ENCODE peak calls at places on chromosomes 4 and X, in eight cellular contexts. One of them, this sample, is unnamed.
A peak's percentile ranks its signal among the peaks of the same experiment; 100 is the strongest.

GRCh38 chr4:155376387-155377268 is at the start of gene MAP9:
- DNase-seq in GM23248: peak; percentile 75
- DNase-seq in astrocyte: peak; percentile 98
- DNase-seq in sigmoid colon: peak; percentile 93
- DNase-seq in hepatocyte: peak; percentile 97
- DNase-seq in neural progenitor cell: peak; percentile 99
- DNase-seq in right lobe of liver: peak; percentile 74
- DNase-seq in PC-9: peak; percentile 85
- DNase-seq in this sample: peak; percentile 91

GRCh38 chr4:110104661-110105060 is 93.8 kb downstream of the ELOVL6 start:
- DNase-seq in GM23248: no peak
- DNase-seq in astrocyte: no peak
- DNase-seq in sigmoid colon: no peak
- DNase-seq in hepatocyte: no peak
- DNase-seq in neural progenitor cell: peak; percentile 10
- DNase-seq in right lobe of liver: no peak
- DNase-seq in PC-9: no peak
- DNase-seq in this sample: no peak

GRCh38 chr4:52111995-52112394 is 60.9 kb downstream of the SPATA18 start:
- DNase-seq in GM23248: no peak
- DNase-seq in astrocyte: no peak
- DNase-seq in sigmoid colon: no peak
- DNase-seq in hepatocyte: no peak
- DNase-seq in neural progenitor cell: no peak
- DNase-seq in right lobe of liver: no peak
- DNase-seq in PC-9: no peak
- DNase-seq in this sample: no peak

GRCh38 chrX:46642145-46642544 is 68.6 kb downstream of the CHST7 start:
- DNase-seq in GM23248: peak; percentile 36
- DNase-seq in astrocyte: no peak
- DNase-seq in sigmoid colon: no peak
- DNase-seq in hepatocyte: peak; percentile 12
- DNase-seq in neural progenitor cell: peak; percentile 12
- DNase-seq in right lobe of liver: no peak
- DNase-seq in PC-9: no peak
- DNase-seq in this sample: no peak

GRCh38 chr4:152651473-152652060 is 28.2 kb downstream of the TMEM154 start:
- DNase-seq in GM23248: no peak
- DNase-seq in astrocyte: no peak
- DNase-seq in sigmoid colon: no peak
- DNase-seq in hepatocyte: no peak
- DNase-seq in neural progenitor cell: no peak
- DNase-seq in right lobe of liver: no peak
- DNase-seq in PC-9: no peak
- DNase-seq in this sample: no peak

GRCh38 chrX:111167334-111167733 is 71.3 kb downstream of the PAK3 start:
- DNase-seq in GM23248: no peak
- DNase-seq in astrocyte: no peak
- DNase-seq in sigmoid colon: no peak
- DNase-seq in hepatocyte: no peak
- DNase-seq in neural progenitor cell: no peak
- DNase-seq in right lobe of liver: no peak
- DNase-seq in PC-9: no peak
- DNase-seq in this sample: no peak

GRCh38 chr4:165906272-165906671 is 33.2 kb downstream of the TLL1 start:
- DNase-seq in GM23248: no peak
- DNase-seq in astrocyte: no peak
- DNase-seq in sigmoid colon: no peak
- DNase-seq in hepatocyte: no peak
- DNase-seq in neural progenitor cell: no peak
- DNase-seq in right lobe of liver: no peak
- DNase-seq in PC-9: no peak
- DNase-seq in this sample: no peak

GRCh38 chr4:2247128-2248043 is 5.5 kb upstream of the HAUS3 start:
- DNase-seq in GM23248: no peak
- DNase-seq in astrocyte: no peak
- DNase-seq in sigmoid colon: no peak
- DNase-seq in hepatocyte: peak; percentile 3
- DNase-seq in neural progenitor cell: no peak
- DNase-seq in right lobe of liver: peak; percentile 12
- DNase-seq in PC-9: no peak
- DNase-seq in this sample: peak; percentile 54

GRCh38 chr4:85496933-85497332 is 22.0 kb downstream of the ARHGAP24 start:
- DNase-seq in GM23248: peak; percentile 91
- DNase-seq in astrocyte: peak; percentile 86
- DNase-seq in sigmoid colon: no peak
- DNase-seq in hepatocyte: no peak
- DNase-seq in neural progenitor cell: no peak
- DNase-seq in right lobe of liver: no peak
- DNase-seq in PC-9: no peak
- DNase-seq in this sample: no peak

GRCh38 chr4:173485164-173485563 is 44.9 kb downstream of the HAND2 start:
- DNase-seq in GM23248: peak; percentile 29
- DNase-seq in astrocyte: peak; percentile 52
- DNase-seq in sigmoid colon: no peak
- DNase-seq in hepatocyte: no peak
- DNase-seq in neural progenitor cell: no peak
- DNase-seq in right lobe of liver: no peak
- DNase-seq in PC-9: no peak
- DNase-seq in this sample: no peak

GRCh38 chr4:109302366-109303140 is at the start of gene COL25A1:
- DNase-seq in GM23248: peak; percentile 53
- DNase-seq in astrocyte: peak; percentile 57
- DNase-seq in sigmoid colon: peak; percentile 65
- DNase-seq in hepatocyte: peak; percentile 75
- DNase-seq in neural progenitor cell: peak; percentile 95
- DNase-seq in right lobe of liver: peak; percentile 45
- DNase-seq in PC-9: no peak
- DNase-seq in this sample: peak; percentile 56

GRCh38 chr4:153159728-153160221 is 44.5 kb upstream of the TRIM2 start:
- DNase-seq in GM23248: peak; percentile 85
- DNase-seq in astrocyte: peak; percentile 88
- DNase-seq in sigmoid colon: no peak
- DNase-seq in hepatocyte: no peak
- DNase-seq in neural progenitor cell: no peak
- DNase-seq in right lobe of liver: no peak
- DNase-seq in PC-9: no peak
- DNase-seq in this sample: no peak

GRCh38 chrX:1528186-1528883 is 8.7 kb downstream of the P2RY8 start:
- DNase-seq in GM23248: no peak
- DNase-seq in astrocyte: no peak
- DNase-seq in sigmoid colon: no peak
- DNase-seq in hepatocyte: no peak
- DNase-seq in neural progenitor cell: no peak
- DNase-seq in right lobe of liver: no peak
- DNase-seq in PC-9: no peak
- DNase-seq in this sample: no peak

GRCh38 chr4:140105436-140105835 is 48.5 kb downstream of the MAML3 start:
- DNase-seq in GM23248: no peak
- DNase-seq in astrocyte: no peak
- DNase-seq in sigmoid colon: no peak
- DNase-seq in hepatocyte: no peak
- DNase-seq in neural progenitor cell: no peak
- DNase-seq in right lobe of liver: no peak
- DNase-seq in PC-9: no peak
- DNase-seq in this sample: no peak

GRCh38 chr4:135194477-135194876 is 992.9 kb upstream of the PABPC4L start:
- DNase-seq in GM23248: no peak
- DNase-seq in astrocyte: no peak
- DNase-seq in sigmoid colon: no peak
- DNase-seq in hepatocyte: no peak
- DNase-seq in neural progenitor cell: no peak
- DNase-seq in right lobe of liver: no peak
- DNase-seq in PC-9: no peak
- DNase-seq in this sample: no peak

GRCh38 chr4:4659871-4660651 is 118.2 kb upstream of the STX18 start:
- DNase-seq in GM23248: peak; percentile 95
- DNase-seq in astrocyte: peak; percentile 93
- DNase-seq in sigmoid colon: no peak
- DNase-seq in hepatocyte: no peak
- DNase-seq in neural progenitor cell: no peak
- DNase-seq in right lobe of liver: no peak
- DNase-seq in PC-9: peak; percentile 37
- DNase-seq in this sample: no peak

GRCh38 chrX:133655262-133655913 is 240.1 kb upstream of the GPC4 start:
- DNase-seq in GM23248: peak; percentile 42
- DNase-seq in astrocyte: peak; percentile 41
- DNase-seq in sigmoid colon: no peak
- DNase-seq in hepatocyte: no peak
- DNase-seq in neural progenitor cell: no peak
- DNase-seq in right lobe of liver: no peak
- DNase-seq in PC-9: no peak
- DNase-seq in this sample: no peak

GRCh38 chrX:45347877-45348675 is 147.4 kb upstream of the DIPK2B start:
- DNase-seq in GM23248: peak; percentile 59
- DNase-seq in astrocyte: peak; percentile 63
- DNase-seq in sigmoid colon: no peak
- DNase-seq in hepatocyte: no peak
- DNase-seq in neural progenitor cell: no peak
- DNase-seq in right lobe of liver: no peak
- DNase-seq in PC-9: no peak
- DNase-seq in this sample: no peak

GRCh38 chr4:60865238-60865637 is 334.9 kb upstream of the ADGRL3 start:
- DNase-seq in GM23248: no peak
- DNase-seq in astrocyte: no peak
- DNase-seq in sigmoid colon: no peak
- DNase-seq in hepatocyte: no peak
- DNase-seq in neural progenitor cell: peak; percentile 53
- DNase-seq in right lobe of liver: no peak
- DNase-seq in PC-9: no peak
- DNase-seq in this sample: no peak

GRCh38 chr4:60863442-60863841 is 336.7 kb upstream of the ADGRL3 start:
- DNase-seq in GM23248: no peak
- DNase-seq in astrocyte: no peak
- DNase-seq in sigmoid colon: no peak
- DNase-seq in hepatocyte: no peak
- DNase-seq in neural progenitor cell: no peak
- DNase-seq in right lobe of liver: no peak
- DNase-seq in PC-9: no peak
- DNase-seq in this sample: no peak

GRCh38 chr4:60868232-60868960 is 331.7 kb upstream of the ADGRL3 start:
- DNase-seq in GM23248: no peak
- DNase-seq in astrocyte: no peak
- DNase-seq in sigmoid colon: no peak
- DNase-seq in hepatocyte: no peak
- DNase-seq in neural progenitor cell: no peak
- DNase-seq in right lobe of liver: no peak
- DNase-seq in PC-9: no peak
- DNase-seq in this sample: no peak
- H3K4me3 ChIP-seq in GM23248: no peak overlapping the region
- H3K4me3 ChIP-seq in astrocyte: no peak overlapping the region
- H3K4me3 ChIP-seq in sigmoid colon: no peak overlapping the region
- H3K4me3 ChIP-seq in hepatocyte: no peak overlapping the region
- H3K4me3 ChIP-seq in neural progenitor cell: no peak overlapping the region
- H3K4me3 ChIP-seq in right lobe of liver: no peak overlapping the region
- H3K4me3 ChIP-seq in PC-9: no peak overlapping the region
- H3K4me3 ChIP-seq in this sample: no peak overlapping the region

GRCh38 chr4:8050180-8050554 is 108.4 kb downstream of the ABLIM2 start:
- DNase-seq in GM23248: no peak
- DNase-seq in astrocyte: no peak
- DNase-seq in sigmoid colon: no peak
- DNase-seq in hepatocyte: no peak
- DNase-seq in neural progenitor cell: no peak
- DNase-seq in right lobe of liver: no peak
- DNase-seq in PC-9: no peak
- DNase-seq in this sample: no peak
- H3K27me3 ChIP-seq in GM23248: peaks cover 24% of the 10 kb centered on the region
- H3K27me3 ChIP-seq in astrocyte: peaks cover 27% of the 10 kb centered on the region
- H3K27me3 ChIP-seq in sigmoid colon: no peaks in the 10 kb centered on the region
- H3K27me3 ChIP-seq in hepatocyte: no peaks in the 10 kb centered on the region
- H3K27me3 ChIP-seq in neural progenitor cell: no peaks in the 10 kb centered on the region
- H3K27me3 ChIP-seq in right lobe of liver: no peaks in the 10 kb centered on the region
- H3K27me3 ChIP-seq in PC-9: no peaks in the 10 kb centered on the region
- H3K27me3 ChIP-seq in this sample: no peaks in the 10 kb centered on the region

GRCh38 chr4:41044165-41044564 is 170.2 kb downstream of the APBB2 start:
- DNase-seq in GM23248: peak; percentile 9
- DNase-seq in astrocyte: no peak
- DNase-seq in sigmoid colon: no peak
- DNase-seq in hepatocyte: no peak
- DNase-seq in neural progenitor cell: no peak
- DNase-seq in right lobe of liver: no peak
- DNase-seq in PC-9: no peak
- DNase-seq in this sample: no peak

GRCh38 chr4:41041541-41041940 is 172.8 kb downstream of the APBB2 start:
- DNase-seq in GM23248: no peak
- DNase-seq in astrocyte: no peak
- DNase-seq in sigmoid colon: no peak
- DNase-seq in hepatocyte: no peak
- DNase-seq in neural progenitor cell: no peak
- DNase-seq in right lobe of liver: no peak
- DNase-seq in PC-9: no peak
- DNase-seq in this sample: no peak

GRCh38 chr4:41044791-41045190 is 169.6 kb downstream of the APBB2 start:
- DNase-seq in GM23248: no peak
- DNase-seq in astrocyte: no peak
- DNase-seq in sigmoid colon: no peak
- DNase-seq in hepatocyte: no peak
- DNase-seq in neural progenitor cell: no peak
- DNase-seq in right lobe of liver: no peak
- DNase-seq in PC-9: no peak
- DNase-seq in this sample: no peak

GRCh38 chr4:41038304-41038703 is 176.0 kb downstream of the APBB2 start:
- DNase-seq in GM23248: no peak
- DNase-seq in astrocyte: no peak
- DNase-seq in sigmoid colon: no peak
- DNase-seq in hepatocyte: no peak
- DNase-seq in neural progenitor cell: no peak
- DNase-seq in right lobe of liver: no peak
- DNase-seq in PC-9: no peak
- DNase-seq in this sample: no peak

DNA sequence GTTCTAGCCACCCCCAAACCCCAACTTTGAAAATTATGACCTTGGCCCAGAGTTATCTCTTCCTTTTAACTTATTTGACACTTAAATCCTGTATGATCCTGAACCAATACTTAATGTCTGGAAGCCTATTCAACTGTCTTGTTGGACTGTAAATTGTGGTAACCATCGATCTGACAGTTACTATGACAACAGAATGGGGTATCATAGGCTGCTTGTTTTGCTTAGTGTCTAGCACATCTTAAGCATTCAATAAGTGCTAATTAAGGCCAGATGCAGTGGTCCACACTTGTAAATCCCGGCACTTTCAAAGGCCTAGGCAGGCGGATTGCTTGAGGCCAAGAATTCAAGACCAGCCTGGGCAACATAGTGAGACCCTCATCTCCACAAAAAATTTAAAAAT is 175.0 kb downstream of the APBB2 start:
- DNase-seq in GM23248: no peak
- DNase-seq in astrocyte: no peak
- DNase-seq in sigmoid colon: no peak
- DNase-seq in hepatocyte: no peak
- DNase-seq in neural progenitor cell: no peak
- DNase-seq in right lobe of liver: no peak
- DNase-seq in PC-9: no peak
- DNase-seq in this sample: no peak
- H3K4me3 ChIP-seq in GM23248: no peak overlapping the region
- H3K4me3 ChIP-seq in astrocyte: no peak overlapping the region
- H3K4me3 ChIP-seq in sigmoid colon: no peak overlapping the region
- H3K4me3 ChIP-seq in hepatocyte: no peak overlapping the region
- H3K4me3 ChIP-seq in neural progenitor cell: no peak overlapping the region
- H3K4me3 ChIP-seq in right lobe of liver: no peak overlapping the region
- H3K4me3 ChIP-seq in PC-9: no peak overlapping the region
- H3K4me3 ChIP-seq in this sample: no peak overlapping the region

GRCh38 chr4:177975315-177975714 is 533.1 kb upstream of the AGA start:
- DNase-seq in GM23248: no peak
- DNase-seq in astrocyte: no peak
- DNase-seq in sigmoid colon: no peak
- DNase-seq in hepatocyte: no peak
- DNase-seq in neural progenitor cell: no peak
- DNase-seq in right lobe of liver: no peak
- DNase-seq in PC-9: no peak
- DNase-seq in this sample: no peak

GRCh38 chr4:177974461-177974860 is 532.2 kb upstream of the AGA start:
- DNase-seq in GM23248: no peak
- DNase-seq in astrocyte: peak; percentile 15
- DNase-seq in sigmoid colon: no peak
- DNase-seq in hepatocyte: no peak
- DNase-seq in neural progenitor cell: no peak
- DNase-seq in right lobe of liver: no peak
- DNase-seq in PC-9: no peak
- DNase-seq in this sample: no peak
- H3K27me3 ChIP-seq in GM23248: no peaks in the 10 kb centered on the region
- H3K27me3 ChIP-seq in astrocyte: no peaks in the 10 kb centered on the region
- H3K27me3 ChIP-seq in sigmoid colon: no peaks in the 10 kb centered on the region
- H3K27me3 ChIP-seq in hepatocyte: no peaks in the 10 kb centered on the region
- H3K27me3 ChIP-seq in neural progenitor cell: no peaks in the 10 kb centered on the region
- H3K27me3 ChIP-seq in right lobe of liver: peaks cover 6% of the 10 kb centered on the region
- H3K27me3 ChIP-seq in PC-9: no peaks in the 10 kb centered on the region
- H3K27me3 ChIP-seq in this sample: no peaks in the 10 kb centered on the region

This sample was measured in adrenal gland.